ENCODE peak calls at places on chromosomes 16 and 17, in ten cellular contexts. One of them, this sample, is unnamed.

GRCh38 chr17:74879308-74879707 is 6.5 kb upstream of the FDXR start:
- DNase-seq in left ventricle myocardium inferior: no peak
- DNase-seq in skeletal muscle cell: no peak
- DNase-seq in H7: no peak
- DNase-seq in AG04450: no peak
- DNase-seq in astrocyte of the spinal cord: no peak
- DNase-seq in stimulated activated CD4-positive, alpha-beta T cell treated with anti-CD3 and anti-CD28 coated beads, Interleukin-12 subunit alpha, Interleukin-12 subunit beta, amount 100 ng/mL, for 4 hours: no peak
- DNase-seq in body of pancreas: no peak
- DNase-seq in NCI-H1436: no peak
- DNase-seq in BJ: no peak
- DNase-seq in this sample: no peak

GRCh38 chr16:2719328-2720062 is 529 bp downstream of the PRSS27 start:
- DNase-seq in left ventricle myocardium inferior: peak; percentile 33
- DNase-seq in skeletal muscle cell: no peak
- DNase-seq in H7: no peak
- DNase-seq in AG04450: no peak
- DNase-seq in astrocyte of the spinal cord: no peak
- DNase-seq in stimulated activated CD4-positive, alpha-beta T cell treated with anti-CD3 and anti-CD28 coated beads, Interleukin-12 subunit alpha, Interleukin-12 subunit beta, amount 100 ng/mL, for 4 hours: no peak
- DNase-seq in body of pancreas: peak; percentile 30
- DNase-seq in NCI-H1436: no peak
- DNase-seq in BJ: no peak
- DNase-seq in this sample: no peak

GRCh38 chr17:2693561-2694380 is 17.8 kb downstream of the CLUH start:
- DNase-seq in left ventricle myocardium inferior: no peak
- DNase-seq in skeletal muscle cell: no peak
- DNase-seq in H7: peak; percentile 58
- DNase-seq in AG04450: no peak
- DNase-seq in astrocyte of the spinal cord: no peak
- DNase-seq in stimulated activated CD4-positive, alpha-beta T cell treated with anti-CD3 and anti-CD28 coated beads, Interleukin-12 subunit alpha, Interleukin-12 subunit beta, amount 100 ng/mL, for 4 hours: no peak
- DNase-seq in body of pancreas: no peak
- DNase-seq in NCI-H1436: no peak
- DNase-seq in BJ: no peak
- DNase-seq in this sample: no peak

GRCh38 chr17:44969144-44969780 is 1.2 kb upstream of the C1QL1 start:
- DNase-seq in left ventricle myocardium inferior: no peak
- DNase-seq in skeletal muscle cell: no peak
- DNase-seq in H7: peak; percentile 80
- DNase-seq in AG04450: no peak
- DNase-seq in astrocyte of the spinal cord: no peak
- DNase-seq in stimulated activated CD4-positive, alpha-beta T cell treated with anti-CD3 and anti-CD28 coated beads, Interleukin-12 subunit alpha, Interleukin-12 subunit beta, amount 100 ng/mL, for 4 hours: no peak
- DNase-seq in body of pancreas: no peak
- DNase-seq in NCI-H1436: no peak
- DNase-seq in BJ: no peak
- DNase-seq in this sample: no peak

GRCh38 chr17:17416007-17416399 is 60.8 kb upstream of the MED9 start:
- DNase-seq in left ventricle myocardium inferior: no peak
- DNase-seq in skeletal muscle cell: peak; percentile 55
- DNase-seq in H7: peak; percentile 90
- DNase-seq in AG04450: no peak
- DNase-seq in astrocyte of the spinal cord: peak; percentile 77
- DNase-seq in stimulated activated CD4-positive, alpha-beta T cell treated with anti-CD3 and anti-CD28 coated beads, Interleukin-12 subunit alpha, Interleukin-12 subunit beta, amount 100 ng/mL, for 4 hours: no peak
- DNase-seq in body of pancreas: no peak
- DNase-seq in NCI-H1436: peak; percentile 72
- DNase-seq in BJ: peak; percentile 18
- DNase-seq in this sample: peak; percentile 41

GRCh38 chr17:17844079-17844478 is 7.3 kb upstream of the SREBF1 start:
- DNase-seq in left ventricle myocardium inferior: no peak
- DNase-seq in skeletal muscle cell: no peak
- DNase-seq in H7: no peak
- DNase-seq in AG04450: no peak
- DNase-seq in astrocyte of the spinal cord: no peak
- DNase-seq in stimulated activated CD4-positive, alpha-beta T cell treated with anti-CD3 and anti-CD28 coated beads, Interleukin-12 subunit alpha, Interleukin-12 subunit beta, amount 100 ng/mL, for 4 hours: no peak
- DNase-seq in body of pancreas: no peak
- DNase-seq in NCI-H1436: no peak
- DNase-seq in BJ: no peak
- DNase-seq in this sample: no peak

GRCh38 chr17:8151120-8151640 is 1.0 kb downstream of the PER1 start:
- DNase-seq in left ventricle myocardium inferior: peak; percentile 93
- DNase-seq in skeletal muscle cell: peak; percentile 85
- DNase-seq in H7: peak; percentile 93
- DNase-seq in AG04450: peak; percentile 63
- DNase-seq in astrocyte of the spinal cord: peak; percentile 96
- DNase-seq in stimulated activated CD4-positive, alpha-beta T cell treated with anti-CD3 and anti-CD28 coated beads, Interleukin-12 subunit alpha, Interleukin-12 subunit beta, amount 100 ng/mL, for 4 hours: peak; percentile 84
- DNase-seq in body of pancreas: peak; percentile 80
- DNase-seq in NCI-H1436: no peak
- DNase-seq in BJ: no peak
- DNase-seq in this sample: peak; percentile 77

GRCh38 chr16:11145821-11146211 is 110.2 kb downstream of the SOCS1 start:
- DNase-seq in left ventricle myocardium inferior: no peak
- DNase-seq in skeletal muscle cell: no peak
- DNase-seq in H7: no peak
- DNase-seq in AG04450: no peak
- DNase-seq in astrocyte of the spinal cord: no peak
- DNase-seq in stimulated activated CD4-positive, alpha-beta T cell treated with anti-CD3 and anti-CD28 coated beads, Interleukin-12 subunit alpha, Interleukin-12 subunit beta, amount 100 ng/mL, for 4 hours: no peak
- DNase-seq in body of pancreas: no peak
- DNase-seq in NCI-H1436: no peak
- DNase-seq in BJ: no peak
- DNase-seq in this sample: no peak

GRCh38 chr16:75402174-75402820 is 31.0 kb downstream of the CFDP1 start:
- DNase-seq in left ventricle myocardium inferior: no peak
- DNase-seq in skeletal muscle cell: peak; percentile 8
- DNase-seq in H7: no peak
- DNase-seq in AG04450: no peak
- DNase-seq in astrocyte of the spinal cord: peak; percentile 77
- DNase-seq in stimulated activated CD4-positive, alpha-beta T cell treated with anti-CD3 and anti-CD28 coated beads, Interleukin-12 subunit alpha, Interleukin-12 subunit beta, amount 100 ng/mL, for 4 hours: no peak
- DNase-seq in body of pancreas: no peak
- DNase-seq in NCI-H1436: no peak
- DNase-seq in BJ: no peak
- DNase-seq in this sample: no peak

GRCh38 chr16:72425571-72426341 is 253.8 kb upstream of the PMFBP1 start:
- DNase-seq in left ventricle myocardium inferior: no peak
- DNase-seq in skeletal muscle cell: no peak
- DNase-seq in H7: no peak
- DNase-seq in AG04450: no peak
- DNase-seq in astrocyte of the spinal cord: peak; percentile 57
- DNase-seq in stimulated activated CD4-positive, alpha-beta T cell treated with anti-CD3 and anti-CD28 coated beads, Interleukin-12 subunit alpha, Interleukin-12 subunit beta, amount 100 ng/mL, for 4 hours: no peak
- DNase-seq in body of pancreas: no peak
- DNase-seq in NCI-H1436: no peak
- DNase-seq in BJ: no peak
- DNase-seq in this sample: no peak

GRCh38 chr17:4357030-4357635 is 9.3 kb downstream of the UBE2G1 start:
- DNase-seq in left ventricle myocardium inferior: no peak
- DNase-seq in skeletal muscle cell: no peak
- DNase-seq in H7: no peak
- DNase-seq in AG04450: no peak
- DNase-seq in astrocyte of the spinal cord: no peak
- DNase-seq in stimulated activated CD4-positive, alpha-beta T cell treated with anti-CD3 and anti-CD28 coated beads, Interleukin-12 subunit alpha, Interleukin-12 subunit beta, amount 100 ng/mL, for 4 hours: no peak
- DNase-seq in body of pancreas: no peak
- DNase-seq in NCI-H1436: no peak
- DNase-seq in BJ: no peak
- DNase-seq in this sample: no peak

GRCh38 chr16:88917146-88917914 is 50.9 kb upstream of the PABPN1L start:
- DNase-seq in left ventricle myocardium inferior: no peak
- DNase-seq in skeletal muscle cell: no peak
- DNase-seq in H7: peak; percentile 84
- DNase-seq in AG04450: no peak
- DNase-seq in astrocyte of the spinal cord: no peak
- DNase-seq in stimulated activated CD4-positive, alpha-beta T cell treated with anti-CD3 and anti-CD28 coated beads, Interleukin-12 subunit alpha, Interleukin-12 subunit beta, amount 100 ng/mL, for 4 hours: no peak
- DNase-seq in body of pancreas: no peak
- DNase-seq in NCI-H1436: no peak
- DNase-seq in BJ: no peak
- DNase-seq in this sample: no peak

GRCh38 chr17:19348081-19348650 is 14.4 kb downstream of the B9D1 start:
- DNase-seq in left ventricle myocardium inferior: no peak
- DNase-seq in skeletal muscle cell: no peak
- DNase-seq in H7: peak; percentile 10
- DNase-seq in AG04450: no peak
- DNase-seq in astrocyte of the spinal cord: no peak
- DNase-seq in stimulated activated CD4-positive, alpha-beta T cell treated with anti-CD3 and anti-CD28 coated beads, Interleukin-12 subunit alpha, Interleukin-12 subunit beta, amount 100 ng/mL, for 4 hours: no peak
- DNase-seq in body of pancreas: no peak
- DNase-seq in NCI-H1436: no peak
- DNase-seq in BJ: no peak
- DNase-seq in this sample: no peak

GRCh38 chr17:1621273-1621954 is 7.2 kb downstream of the SLC43A2 start:
- DNase-seq in left ventricle myocardium inferior: no peak
- DNase-seq in skeletal muscle cell: no peak
- DNase-seq in H7: no peak
- DNase-seq in AG04450: no peak
- DNase-seq in astrocyte of the spinal cord: no peak
- DNase-seq in stimulated activated CD4-positive, alpha-beta T cell treated with anti-CD3 and anti-CD28 coated beads, Interleukin-12 subunit alpha, Interleukin-12 subunit beta, amount 100 ng/mL, for 4 hours: no peak
- DNase-seq in body of pancreas: no peak
- DNase-seq in NCI-H1436: peak; percentile 61
- DNase-seq in BJ: no peak
- DNase-seq in this sample: no peak

GRCh38 chr16:71933913-71934696 is 38.8 kb downstream of the IST1 start:
- DNase-seq in left ventricle myocardium inferior: no peak
- DNase-seq in skeletal muscle cell: peak; percentile 36
- DNase-seq in H7: no peak
- DNase-seq in AG04450: no peak
- DNase-seq in astrocyte of the spinal cord: peak; percentile 67
- DNase-seq in stimulated activated CD4-positive, alpha-beta T cell treated with anti-CD3 and anti-CD28 coated beads, Interleukin-12 subunit alpha, Interleukin-12 subunit beta, amount 100 ng/mL, for 4 hours: no peak
- DNase-seq in body of pancreas: no peak
- DNase-seq in NCI-H1436: no peak
- DNase-seq in BJ: no peak
- DNase-seq in this sample: no peak

GRCh38 chr16:27385398-27385797 is 16.6 kb upstream of the IL21R start:
- DNase-seq in left ventricle myocardium inferior: no peak
- DNase-seq in skeletal muscle cell: no peak
- DNase-seq in H7: no peak
- DNase-seq in AG04450: no peak
- DNase-seq in astrocyte of the spinal cord: no peak
- DNase-seq in stimulated activated CD4-positive, alpha-beta T cell treated with anti-CD3 and anti-CD28 coated beads, Interleukin-12 subunit alpha, Interleukin-12 subunit beta, amount 100 ng/mL, for 4 hours: no peak
- DNase-seq in body of pancreas: no peak
- DNase-seq in NCI-H1436: no peak
- DNase-seq in BJ: no peak
- DNase-seq in this sample: no peak

GRCh38 chr16:54374136-54374535 is 87.5 kb upstream of the IRX3 start:
- DNase-seq in left ventricle myocardium inferior: no peak
- DNase-seq in skeletal muscle cell: no peak
- DNase-seq in H7: no peak
- DNase-seq in AG04450: no peak
- DNase-seq in astrocyte of the spinal cord: no peak
- DNase-seq in stimulated activated CD4-positive, alpha-beta T cell treated with anti-CD3 and anti-CD28 coated beads, Interleukin-12 subunit alpha, Interleukin-12 subunit beta, amount 100 ng/mL, for 4 hours: no peak
- DNase-seq in body of pancreas: no peak
- DNase-seq in NCI-H1436: no peak
- DNase-seq in BJ: no peak
- DNase-seq in this sample: no peak

GRCh38 chr16:38941-39892 is 14.2 kb downstream of the POLR3K start:
- DNase-seq in left ventricle myocardium inferior: no peak
- DNase-seq in skeletal muscle cell: no peak
- DNase-seq in H7: peak; percentile 48
- DNase-seq in AG04450: no peak
- DNase-seq in astrocyte of the spinal cord: no peak
- DNase-seq in stimulated activated CD4-positive, alpha-beta T cell treated with anti-CD3 and anti-CD28 coated beads, Interleukin-12 subunit alpha, Interleukin-12 subunit beta, amount 100 ng/mL, for 4 hours: peak; percentile 23
- DNase-seq in body of pancreas: no peak
- DNase-seq in NCI-H1436: no peak
- DNase-seq in BJ: no peak
- DNase-seq in this sample: no peak

This sample was measured in AG09319.